ENCODE peak calls at places on chromosomes 6 and 20, in ten cellular contexts. One of them, this sample, is unnamed. For H3K4me1, the result is how much of the 10 kb centered on the place peaks cover.

GRCh38 chr20:63639093-63639860 is 12.4 kb upstream of the GMEB2 start:
- DNase-seq in fibroblast of lung: no peak
- DNase-seq in Panc1: no peak
- DNase-seq in body of pancreas: no peak
- DNase-seq in heart right ventricle: peak
- DNase-seq in thoracic aorta: no peak
- DNase-seq in naive thymus-derived CD4-positive, alpha-beta T cell: peak
- DNase-seq in OCI-LY7: peak
- DNase-seq in mammary epithelial cell: no peak
- DNase-seq in testis: no peak
- DNase-seq in this sample: peak

GRCh38 chr6:159929819-159930218 is 39.0 kb downstream of the MAS1 start:
- DNase-seq in fibroblast of lung: no peak
- DNase-seq in Panc1: no peak
- DNase-seq in body of pancreas: peak
- DNase-seq in heart right ventricle: peak
- DNase-seq in thoracic aorta: no peak
- DNase-seq in naive thymus-derived CD4-positive, alpha-beta T cell: peak
- DNase-seq in OCI-LY7: no peak
- DNase-seq in mammary epithelial cell: no peak
- DNase-seq in testis: no peak
- DNase-seq in this sample: peak

GRCh38 chr20:58246346-58246745 is 17.9 kb upstream of the ANKRD60 start:
- DNase-seq in fibroblast of lung: peak
- DNase-seq in Panc1: no peak
- DNase-seq in body of pancreas: no peak
- DNase-seq in heart right ventricle: no peak
- DNase-seq in thoracic aorta: no peak
- DNase-seq in naive thymus-derived CD4-positive, alpha-beta T cell: no peak
- DNase-seq in OCI-LY7: no peak
- DNase-seq in mammary epithelial cell: no peak
- DNase-seq in testis: no peak
- DNase-seq in this sample: no peak

GRCh38 chr20:44388466-44389023 is 33.0 kb downstream of the HNF4A start:
- DNase-seq in fibroblast of lung: peak
- DNase-seq in Panc1: peak
- DNase-seq in body of pancreas: peak
- DNase-seq in heart right ventricle: peak
- DNase-seq in thoracic aorta: no peak
- DNase-seq in naive thymus-derived CD4-positive, alpha-beta T cell: peak
- DNase-seq in OCI-LY7: peak
- DNase-seq in mammary epithelial cell: peak
- DNase-seq in testis: peak
- DNase-seq in this sample: peak

GRCh38 chr20:56710577-56711465 is 81.7 kb downstream of the TFAP2C start:
- DNase-seq in fibroblast of lung: peak
- DNase-seq in Panc1: peak
- DNase-seq in body of pancreas: no peak
- DNase-seq in heart right ventricle: no peak
- DNase-seq in thoracic aorta: no peak
- DNase-seq in naive thymus-derived CD4-positive, alpha-beta T cell: no peak
- DNase-seq in OCI-LY7: no peak
- DNase-seq in mammary epithelial cell: peak
- DNase-seq in testis: no peak
- DNase-seq in this sample: no peak

GRCh38 chr20:35502352-35502751 is 27.1 kb downstream of the C20orf173 start:
- DNase-seq in fibroblast of lung: no peak
- DNase-seq in Panc1: no peak
- DNase-seq in body of pancreas: no peak
- DNase-seq in heart right ventricle: no peak
- DNase-seq in thoracic aorta: no peak
- DNase-seq in naive thymus-derived CD4-positive, alpha-beta T cell: no peak
- DNase-seq in OCI-LY7: peak
- DNase-seq in mammary epithelial cell: no peak
- DNase-seq in testis: no peak
- DNase-seq in this sample: no peak

GRCh38 chr6:43495409-43495941 is 14.7 kb downstream of the LRRC73 start:
- DNase-seq in fibroblast of lung: no peak
- DNase-seq in Panc1: no peak
- DNase-seq in body of pancreas: no peak
- DNase-seq in heart right ventricle: no peak
- DNase-seq in thoracic aorta: no peak
- DNase-seq in naive thymus-derived CD4-positive, alpha-beta T cell: peak
- DNase-seq in OCI-LY7: no peak
- DNase-seq in mammary epithelial cell: peak
- DNase-seq in testis: no peak
- DNase-seq in this sample: no peak

GRCh38 chr6:144543006-144543871 is 258.1 kb downstream of the UTRN start:
- DNase-seq in fibroblast of lung: peak
- DNase-seq in Panc1: peak
- DNase-seq in body of pancreas: no peak
- DNase-seq in heart right ventricle: no peak
- DNase-seq in thoracic aorta: no peak
- DNase-seq in naive thymus-derived CD4-positive, alpha-beta T cell: no peak
- DNase-seq in OCI-LY7: no peak
- DNase-seq in mammary epithelial cell: peak
- DNase-seq in testis: no peak
- DNase-seq in this sample: no peak

GRCh38 chr6:48476257-48476656 is 365.3 kb upstream of the PTCHD4 start:
- DNase-seq in fibroblast of lung: peak
- DNase-seq in Panc1: no peak
- DNase-seq in body of pancreas: no peak
- DNase-seq in heart right ventricle: no peak
- DNase-seq in thoracic aorta: no peak
- DNase-seq in naive thymus-derived CD4-positive, alpha-beta T cell: no peak
- DNase-seq in OCI-LY7: no peak
- DNase-seq in mammary epithelial cell: peak
- DNase-seq in testis: no peak
- DNase-seq in this sample: no peak

GRCh38 chr6:76418657-76419217 is 346.3 kb upstream of the IMPG1 start:
- DNase-seq in fibroblast of lung: no peak
- DNase-seq in Panc1: no peak
- DNase-seq in body of pancreas: no peak
- DNase-seq in heart right ventricle: no peak
- DNase-seq in thoracic aorta: no peak
- DNase-seq in naive thymus-derived CD4-positive, alpha-beta T cell: no peak
- DNase-seq in OCI-LY7: no peak
- DNase-seq in mammary epithelial cell: no peak
- DNase-seq in testis: no peak
- DNase-seq in this sample: no peak

DNA sequence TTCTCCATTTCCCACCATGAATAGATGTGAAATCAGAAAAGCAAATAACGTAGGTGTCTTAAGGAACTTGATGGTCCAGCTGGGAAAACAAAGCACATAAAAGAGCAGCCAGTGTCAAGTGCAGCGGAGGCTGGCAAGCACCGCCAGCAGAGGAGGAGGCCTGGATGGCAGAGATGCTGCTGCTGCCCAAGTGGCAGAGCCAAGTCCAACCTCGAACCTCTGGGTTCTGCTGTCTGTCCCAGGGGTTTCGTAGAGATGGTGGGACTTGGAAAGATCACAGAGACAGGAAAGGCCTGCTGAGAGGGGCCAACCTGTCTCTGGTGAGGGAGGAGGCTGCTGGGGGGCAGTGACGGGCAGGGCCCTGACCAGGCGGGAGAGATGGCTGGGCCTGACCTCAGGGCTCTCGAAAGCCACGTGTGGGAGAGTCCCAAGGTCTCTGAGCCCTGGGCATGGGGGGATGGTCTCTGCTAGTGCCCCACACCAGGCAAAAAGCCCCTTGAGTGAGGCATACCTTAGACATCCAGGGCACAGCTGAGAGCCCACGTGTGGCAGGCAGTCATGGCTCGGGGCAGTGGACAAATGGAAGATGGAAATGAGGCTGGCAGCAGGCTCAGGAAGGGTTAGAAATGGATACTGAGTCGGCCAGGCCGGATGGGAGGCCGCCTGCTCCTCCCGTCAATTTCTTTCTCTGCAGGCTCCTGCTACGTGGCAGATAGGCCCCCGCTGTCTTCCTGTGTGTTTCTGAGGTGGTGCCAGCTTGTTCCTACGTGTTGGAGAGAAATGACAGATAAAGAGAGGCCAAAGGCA is 77.2 kb downstream of the TCP11 start:
- DNase-seq in fibroblast of lung: no peak
- DNase-seq in Panc1: no peak
- DNase-seq in body of pancreas: no peak
- DNase-seq in heart right ventricle: peak
- DNase-seq in thoracic aorta: no peak
- DNase-seq in naive thymus-derived CD4-positive, alpha-beta T cell: no peak
- DNase-seq in OCI-LY7: no peak
- DNase-seq in mammary epithelial cell: no peak
- DNase-seq in testis: peak
- DNase-seq in this sample: no peak
- H3K4me1 ChIP-seq in fibroblast of lung: under half
- H3K4me1 ChIP-seq in Panc1: under half
- H3K4me1 ChIP-seq in body of pancreas: under half
- H3K4me1 ChIP-seq in heart right ventricle: under half
- H3K4me1 ChIP-seq in thoracic aorta: under half
- H3K4me1 ChIP-seq in naive thymus-derived CD4-positive, alpha-beta T cell: under half
- H3K4me1 ChIP-seq in OCI-LY7: under half
- H3K4me1 ChIP-seq in mammary epithelial cell: under half
- H3K4me1 ChIP-seq in testis: under half
- H3K4me1 ChIP-seq in this sample: under half

DNA sequence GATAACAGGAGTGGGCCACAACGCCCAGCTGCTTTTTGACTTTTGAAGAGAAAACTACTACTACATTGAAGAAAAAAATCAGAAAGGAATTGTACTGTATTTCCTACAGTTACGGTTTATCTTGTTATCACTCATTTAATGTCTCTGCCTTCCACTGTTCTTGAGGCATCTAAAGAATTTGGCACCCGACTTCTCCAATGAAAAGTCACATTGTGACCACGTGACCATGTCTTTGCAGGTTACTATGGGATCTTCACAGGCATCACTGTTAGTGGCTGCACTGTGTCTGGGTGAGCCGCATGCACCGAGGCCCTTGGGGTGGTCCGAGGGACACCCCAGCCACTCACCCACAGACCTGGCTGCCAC is 26.8 kb downstream of the RRBP1 start:
- DNase-seq in fibroblast of lung: no peak
- DNase-seq in Panc1: no peak
- DNase-seq in body of pancreas: no peak
- DNase-seq in heart right ventricle: no peak
- DNase-seq in thoracic aorta: no peak
- DNase-seq in naive thymus-derived CD4-positive, alpha-beta T cell: no peak
- DNase-seq in OCI-LY7: no peak
- DNase-seq in mammary epithelial cell: no peak
- DNase-seq in testis: no peak
- DNase-seq in this sample: no peak
- H3K4me1 ChIP-seq in fibroblast of lung: under half
- H3K4me1 ChIP-seq in Panc1: under half
- H3K4me1 ChIP-seq in body of pancreas: half or more
- H3K4me1 ChIP-seq in heart right ventricle: under half
- H3K4me1 ChIP-seq in thoracic aorta: under half
- H3K4me1 ChIP-seq in naive thymus-derived CD4-positive, alpha-beta T cell: under half
- H3K4me1 ChIP-seq in OCI-LY7: under half
- H3K4me1 ChIP-seq in mammary epithelial cell: under half
- H3K4me1 ChIP-seq in testis: under half
- H3K4me1 ChIP-seq in this sample: under half

DNA sequence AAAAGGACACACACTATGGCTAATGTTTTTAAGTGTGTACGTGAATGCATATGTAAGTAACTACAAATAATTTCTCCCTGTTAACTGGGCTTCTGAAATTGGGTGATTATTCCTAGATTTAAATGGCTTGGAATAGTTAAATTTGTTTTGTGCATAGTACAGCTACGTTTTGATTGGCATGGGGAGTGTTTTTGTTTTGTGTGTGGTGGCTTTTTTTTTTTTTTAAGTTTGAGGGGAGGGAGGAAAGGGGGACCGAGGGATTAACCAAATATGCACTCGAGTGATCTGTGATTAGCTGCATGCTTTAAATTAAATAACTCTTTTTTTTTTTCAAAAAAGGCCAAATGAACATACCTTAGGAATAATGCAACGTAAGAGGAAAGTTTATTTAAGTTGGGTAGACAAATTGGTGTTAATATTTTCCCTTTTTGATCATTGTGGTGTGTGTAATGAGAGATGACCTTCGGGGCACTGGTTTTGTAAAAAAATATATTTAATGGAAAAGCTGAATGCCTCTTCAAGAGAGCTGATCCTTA is 1.4 kb downstream of the JARID2 start:
- DNase-seq in fibroblast of lung: peak
- DNase-seq in Panc1: no peak
- DNase-seq in body of pancreas: no peak
- DNase-seq in heart right ventricle: no peak
- DNase-seq in thoracic aorta: no peak
- DNase-seq in naive thymus-derived CD4-positive, alpha-beta T cell: no peak
- DNase-seq in OCI-LY7: no peak
- DNase-seq in mammary epithelial cell: no peak
- DNase-seq in testis: no peak
- DNase-seq in this sample: no peak
- H3K4me1 ChIP-seq in fibroblast of lung: under half
- H3K4me1 ChIP-seq in Panc1: under half
- H3K4me1 ChIP-seq in body of pancreas: under half
- H3K4me1 ChIP-seq in heart right ventricle: under half
- H3K4me1 ChIP-seq in thoracic aorta: under half
- H3K4me1 ChIP-seq in naive thymus-derived CD4-positive, alpha-beta T cell: under half
- H3K4me1 ChIP-seq in OCI-LY7: under half
- H3K4me1 ChIP-seq in mammary epithelial cell: under half
- H3K4me1 ChIP-seq in testis: under half
- H3K4me1 ChIP-seq in this sample: under half

GRCh38 chr6:130993292-130993765 is 69.7 kb downstream of the EPB41L2 start:
- DNase-seq in fibroblast of lung: no peak
- DNase-seq in Panc1: no peak
- DNase-seq in body of pancreas: peak
- DNase-seq in heart right ventricle: no peak
- DNase-seq in thoracic aorta: no peak
- DNase-seq in naive thymus-derived CD4-positive, alpha-beta T cell: no peak
- DNase-seq in OCI-LY7: peak
- DNase-seq in mammary epithelial cell: no peak
- DNase-seq in testis: peak
- DNase-seq in this sample: no peak

GRCh38 chr6:130996635-130997034 is 66.4 kb downstream of the EPB41L2 start:
- DNase-seq in fibroblast of lung: no peak
- DNase-seq in Panc1: no peak
- DNase-seq in body of pancreas: no peak
- DNase-seq in heart right ventricle: no peak
- DNase-seq in thoracic aorta: no peak
- DNase-seq in naive thymus-derived CD4-positive, alpha-beta T cell: no peak
- DNase-seq in OCI-LY7: no peak
- DNase-seq in mammary epithelial cell: no peak
- DNase-seq in testis: no peak
- DNase-seq in this sample: no peak

GRCh38 chr6:130994319-130995097 is 68.5 kb downstream of the EPB41L2 start:
- DNase-seq in fibroblast of lung: no peak
- DNase-seq in Panc1: no peak
- DNase-seq in body of pancreas: no peak
- DNase-seq in heart right ventricle: no peak
- DNase-seq in thoracic aorta: no peak
- DNase-seq in naive thymus-derived CD4-positive, alpha-beta T cell: no peak
- DNase-seq in OCI-LY7: no peak
- DNase-seq in mammary epithelial cell: no peak
- DNase-seq in testis: no peak
- DNase-seq in this sample: no peak

GRCh38 chr6:130997061-130997753 is 65.8 kb downstream of the EPB41L2 start:
- DNase-seq in fibroblast of lung: peak
- DNase-seq in Panc1: no peak
- DNase-seq in body of pancreas: no peak
- DNase-seq in heart right ventricle: no peak
- DNase-seq in thoracic aorta: no peak
- DNase-seq in naive thymus-derived CD4-positive, alpha-beta T cell: no peak
- DNase-seq in OCI-LY7: no peak
- DNase-seq in mammary epithelial cell: no peak
- DNase-seq in testis: no peak
- DNase-seq in this sample: no peak

GRCh38 chr6:130995783-130996447 is 67.1 kb downstream of the EPB41L2 start:
- DNase-seq in fibroblast of lung: no peak
- DNase-seq in Panc1: no peak
- DNase-seq in body of pancreas: no peak
- DNase-seq in heart right ventricle: no peak
- DNase-seq in thoracic aorta: no peak
- DNase-seq in naive thymus-derived CD4-positive, alpha-beta T cell: no peak
- DNase-seq in OCI-LY7: no peak
- DNase-seq in mammary epithelial cell: no peak
- DNase-seq in testis: no peak
- DNase-seq in this sample: no peak
- H3K4me1 ChIP-seq in fibroblast of lung: under half
- H3K4me1 ChIP-seq in Panc1: under half
- H3K4me1 ChIP-seq in body of pancreas: under half
- H3K4me1 ChIP-seq in heart right ventricle: under half
- H3K4me1 ChIP-seq in thoracic aorta: under half
- H3K4me1 ChIP-seq in naive thymus-derived CD4-positive, alpha-beta T cell: under half
- H3K4me1 ChIP-seq in OCI-LY7: under half
- H3K4me1 ChIP-seq in mammary epithelial cell: under half
- H3K4me1 ChIP-seq in testis: under half
- H3K4me1 ChIP-seq in this sample: under half